ENCODE peak calls at places on chromosome 6, in eight cellular contexts. One of them, this sample, is unnamed.
A peak's percentile ranks its signal among the peaks of the same experiment; 100 is the strongest.

GRCh38 chr6:137095093-137095492 is 50.3 kb upstream of the IL20RA start:
- DNase-seq in NCI-H524 treated with DMSO at 0.1 percent for 48 hours: no peak
- DNase-seq in GM18507: no peak
- DNase-seq in keratinocyte: no peak
- DNase-seq in KG1: no peak
- DNase-seq in ovary: no peak
- DNase-seq in nucleus accumbens: no peak
- DNase-seq in pulmonary artery endothelial cell: no peak
- DNase-seq in this sample: no peak

GRCh38 chr6:159473844-159474243 is 219.2 kb downstream of the SOD2 start:
- DNase-seq in NCI-H524 treated with DMSO at 0.1 percent for 48 hours: no peak
- DNase-seq in GM18507: no peak
- DNase-seq in keratinocyte: no peak
- DNase-seq in KG1: no peak
- DNase-seq in ovary: no peak
- DNase-seq in nucleus accumbens: no peak
- DNase-seq in pulmonary artery endothelial cell: no peak
- DNase-seq in this sample: no peak

GRCh38 chr6:112061605-112062004 is 7.7 kb downstream of the CCN6 start:
- DNase-seq in NCI-H524 treated with DMSO at 0.1 percent for 48 hours: no peak
- DNase-seq in GM18507: no peak
- DNase-seq in keratinocyte: no peak
- DNase-seq in KG1: no peak
- DNase-seq in ovary: no peak
- DNase-seq in nucleus accumbens: no peak
- DNase-seq in pulmonary artery endothelial cell: no peak
- DNase-seq in this sample: no peak

GRCh38 chr6:70673601-70674000 is 5.9 kb downstream of the SMAP1 start:
- DNase-seq in NCI-H524 treated with DMSO at 0.1 percent for 48 hours: no peak
- DNase-seq in GM18507: no peak
- DNase-seq in keratinocyte: no peak
- DNase-seq in KG1: no peak
- DNase-seq in ovary: no peak
- DNase-seq in nucleus accumbens: no peak
- DNase-seq in pulmonary artery endothelial cell: no peak
- DNase-seq in this sample: no peak

GRCh38 chr6:33144373-33144772 is 47.9 kb downstream of the COL11A2 start:
- DNase-seq in NCI-H524 treated with DMSO at 0.1 percent for 48 hours: no peak
- DNase-seq in GM18507: no peak
- DNase-seq in keratinocyte: no peak
- DNase-seq in KG1: peak; percentile 34
- DNase-seq in ovary: no peak
- DNase-seq in nucleus accumbens: no peak
- DNase-seq in pulmonary artery endothelial cell: no peak
- DNase-seq in this sample: peak; percentile 79

GRCh38 chr6:36120979-36121706 is 9.2 kb upstream of the MAPK13 start:
- DNase-seq in NCI-H524 treated with DMSO at 0.1 percent for 48 hours: no peak
- DNase-seq in GM18507: no peak
- DNase-seq in keratinocyte: no peak
- DNase-seq in KG1: no peak
- DNase-seq in ovary: no peak
- DNase-seq in nucleus accumbens: no peak
- DNase-seq in pulmonary artery endothelial cell: no peak
- DNase-seq in this sample: peak; percentile 34

GRCh38 chr6:157985378-157986155 is 3.9 kb downstream of the SYNJ2 start:
- DNase-seq in NCI-H524 treated with DMSO at 0.1 percent for 48 hours: no peak
- DNase-seq in GM18507: no peak
- DNase-seq in keratinocyte: no peak
- DNase-seq in KG1: no peak
- DNase-seq in ovary: no peak
- DNase-seq in nucleus accumbens: no peak
- DNase-seq in pulmonary artery endothelial cell: no peak
- DNase-seq in this sample: no peak

GRCh38 chr6:137043710-137044365 is 927 bp downstream of the IL20RA start:
- DNase-seq in NCI-H524 treated with DMSO at 0.1 percent for 48 hours: no peak
- DNase-seq in GM18507: no peak
- DNase-seq in keratinocyte: no peak
- DNase-seq in KG1: no peak
- DNase-seq in ovary: no peak
- DNase-seq in nucleus accumbens: no peak
- DNase-seq in pulmonary artery endothelial cell: no peak
- DNase-seq in this sample: no peak

GRCh38 chr6:149545258-149545753 is 537 bp downstream of the PPIL4 start:
- DNase-seq in NCI-H524 treated with DMSO at 0.1 percent for 48 hours: peak; percentile 17
- DNase-seq in GM18507: no peak
- DNase-seq in keratinocyte: no peak
- DNase-seq in KG1: no peak
- DNase-seq in ovary: peak; percentile 57
- DNase-seq in nucleus accumbens: peak; percentile 7
- DNase-seq in pulmonary artery endothelial cell: peak; percentile 41
- DNase-seq in this sample: peak; percentile 37

GRCh38 chr6:32096394-32097258 is 12.5 kb downstream of the TNXB start:
- DNase-seq in NCI-H524 treated with DMSO at 0.1 percent for 48 hours: no peak
- DNase-seq in GM18507: no peak
- DNase-seq in keratinocyte: no peak
- DNase-seq in KG1: no peak
- DNase-seq in ovary: no peak
- DNase-seq in nucleus accumbens: no peak
- DNase-seq in pulmonary artery endothelial cell: no peak
- DNase-seq in this sample: no peak

GRCh38 chr6:36820700-36821580 is 18.3 kb downstream of the CPNE5 start:
- DNase-seq in NCI-H524 treated with DMSO at 0.1 percent for 48 hours: no peak
- DNase-seq in GM18507: no peak
- DNase-seq in keratinocyte: peak; percentile 17
- DNase-seq in KG1: no peak
- DNase-seq in ovary: no peak
- DNase-seq in nucleus accumbens: no peak
- DNase-seq in pulmonary artery endothelial cell: no peak
- DNase-seq in this sample: no peak

GRCh38 chr6:44735631-44735963 is 348.1 kb downstream of the CDC5L start:
- DNase-seq in NCI-H524 treated with DMSO at 0.1 percent for 48 hours: no peak
- DNase-seq in GM18507: no peak
- DNase-seq in keratinocyte: peak; percentile 17
- DNase-seq in KG1: no peak
- DNase-seq in ovary: no peak
- DNase-seq in nucleus accumbens: no peak
- DNase-seq in pulmonary artery endothelial cell: no peak
- DNase-seq in this sample: no peak

GRCh38 chr6:13119549-13119948 is 208.8 kb downstream of the TBC1D7 start:
- DNase-seq in NCI-H524 treated with DMSO at 0.1 percent for 48 hours: no peak
- DNase-seq in GM18507: no peak
- DNase-seq in keratinocyte: no peak
- DNase-seq in KG1: no peak
- DNase-seq in ovary: no peak
- DNase-seq in nucleus accumbens: no peak
- DNase-seq in pulmonary artery endothelial cell: no peak
- DNase-seq in this sample: no peak

This sample was measured in GF-D8.